ENCODE peak calls at places on chromosomes 11 and 22, in nine cellular contexts. G, E, M, V, S, N, C, J and U are unnamed samples.

GRCh38 chr11:69201764-69202370 is 46.1 kb downstream of the SMIM38 start:
- DNase-seq in G (no peak), E (no peak), M (no peak), V (no peak), S (no peak), N (no peak), C (no peak), J (no peak), U (no peak)

GRCh38 chr22:23478175-23478574 is 101.9 kb downstream of the IGLL1 start:
- DNase-seq in G (no peak), E (no peak), M (no peak), V (no peak), S (peak), N (peak), C (no peak), J (no peak), U (no peak)

GRCh38 chr22:43550024-43550620 is 138.3 kb downstream of the MPPED1 start:
- DNase-seq in G (no peak), E (no peak), M (no peak), V (no peak), S (no peak), N (peak), C (no peak), J (no peak), U (no peak)

GRCh38 chr11:92939305-92939704 is 30.1 kb upstream of the MTNR1B start:
- DNase-seq in G (no peak), E (no peak), M (no peak), V (no peak), S (no peak), N (no peak), C (no peak), J (no peak), U (no peak)

GRCh38 chr22:26404851-26405357 is 24.2 kb upstream of the ASPHD2 start:
- DNase-seq in G (no peak), E (no peak), M (no peak), V (no peak), S (no peak), N (peak), C (no peak), J (no peak), U (no peak)

GRCh38 chr11:120068114-120068573 is 69.8 kb downstream of the TRIM29 start:
- DNase-seq in G (no peak), E (no peak), M (peak), V (no peak), S (no peak), N (peak), C (no peak), J (no peak), U (no peak)

GRCh38 chr11:76752321-76753175 is 30.6 kb upstream of the TSKU start:
- DNase-seq in G (peak), E (no peak), M (peak), V (no peak), S (no peak), N (no peak), C (no peak), J (no peak), U (no peak)

GRCh38 chr11:66224226-66224850 is 44.1 kb upstream of the RAB1B start:
- DNase-seq in G (no peak), E (no peak), M (no peak), V (no peak), S (no peak), N (no peak), C (no peak), J (no peak), U (no peak)

GRCh38 chr22:21816787-21817496 is 50.5 kb downstream of the MAPK1 start:
- DNase-seq in G (peak), E (no peak), M (peak), V (no peak), S (peak), N (peak), C (no peak), J (peak), U (peak)

GRCh38 chr11:111361874-111362273 is 17.2 kb downstream of the POU2AF1 start:
- DNase-seq in G (no peak), E (no peak), M (no peak), V (no peak), S (no peak), N (peak), C (no peak), J (no peak), U (no peak)

GRCh38 chr11:126011220-126011619 is 51.4 kb downstream of the CDON start:
- DNase-seq in G (no peak), E (no peak), M (no peak), V (no peak), S (no peak), N (no peak), C (no peak), J (no peak), U (no peak)

GRCh38 chr22:29947410-29948387 is 64.7 kb downstream of the MTMR3 start:
- DNase-seq in G (no peak), E (no peak), M (peak), V (no peak), S (no peak), N (no peak), C (no peak), J (peak), U (no peak)

GRCh38 chr11:70167120-70167519 is 36.0 kb upstream of the FADD start:
- DNase-seq in G (no peak), E (no peak), M (no peak), V (no peak), S (no peak), N (no peak), C (no peak), J (no peak), U (no peak)

GRCh38 chr22:20956258-20957117 is 10.6 kb upstream of the AIFM3 start:
- DNase-seq in G (peak), E (no peak), M (peak), V (no peak), S (no peak), N (no peak), C (no peak), J (no peak), U (no peak)

GRCh38 chr11:6757373-6757967 is 14.3 kb downstream of the OR2AG2 start:
- DNase-seq in G (peak), E (peak), M (peak), V (peak), S (peak), N (peak), C (no peak), J (peak), U (no peak)

GRCh38 chr22:27242917-27243589 is 558.5 kb downstream of the MN1 start:
- DNase-seq in G (no peak), E (no peak), M (no peak), V (no peak), S (no peak), N (no peak), C (no peak), J (no peak), U (no peak)

GRCh38 chr11:1868636-1869291 is 15.9 kb downstream of the LSP1 start:
- DNase-seq in G (no peak), E (no peak), M (no peak), V (no peak), S (no peak), N (no peak), C (no peak), J (no peak), U (no peak)

GRCh38 chr11:33724644-33725035 is 11.6 kb downstream of the CD59 start:
- DNase-seq in G (no peak), E (no peak), M (no peak), V (no peak), S (no peak), N (no peak), C (no peak), J (no peak), U (no peak)

GRCh38 chr22:20180640-20181039 is 29.8 kb upstream of the CCDC188 start:
- DNase-seq in G (no peak), E (no peak), M (no peak), V (no peak), S (no peak), N (no peak), C (no peak), J (no peak), U (no peak)

GRCh38 chr11:10872097-10872496 is 14.2 kb upstream of the ZBED5 start:
- DNase-seq in G (no peak), E (no peak), M (no peak), V (no peak), S (no peak), N (no peak), C (no peak), J (no peak), U (no peak)

GRCh38 chr11:36376888-36377758 is 81.0 kb downstream of the PRR5L start:
- DNase-seq in G (peak), E (peak), M (peak), V (peak), S (peak), N (no peak), C (peak), J (no peak), U (peak)

GRCh38 chr22:36991220-36991619 is 28.0 kb downstream of the TST start:
- DNase-seq in G (no peak), E (no peak), M (no peak), V (no peak), S (no peak), N (no peak), C (no peak), J (no peak), U (no peak)
- TF ChIP-seq CTCF in G (no peak), E (no peak), M (no peak), V (no peak), S (no peak), N (no peak), C (no peak), J (no peak), U (no peak)

GRCh38 chr11:32385998-32386397 is 49.3 kb downstream of the WT1 start:
- DNase-seq in G (peak), E (no peak), M (peak), V (no peak), S (peak), N (no peak), C (no peak), J (peak), U (no peak)
- TF ChIP-seq CTCF in G (no peak), E (peak), M (peak), V (no peak), S (peak), N (no peak), C (no peak), J (peak), U (no peak)

DNA sequence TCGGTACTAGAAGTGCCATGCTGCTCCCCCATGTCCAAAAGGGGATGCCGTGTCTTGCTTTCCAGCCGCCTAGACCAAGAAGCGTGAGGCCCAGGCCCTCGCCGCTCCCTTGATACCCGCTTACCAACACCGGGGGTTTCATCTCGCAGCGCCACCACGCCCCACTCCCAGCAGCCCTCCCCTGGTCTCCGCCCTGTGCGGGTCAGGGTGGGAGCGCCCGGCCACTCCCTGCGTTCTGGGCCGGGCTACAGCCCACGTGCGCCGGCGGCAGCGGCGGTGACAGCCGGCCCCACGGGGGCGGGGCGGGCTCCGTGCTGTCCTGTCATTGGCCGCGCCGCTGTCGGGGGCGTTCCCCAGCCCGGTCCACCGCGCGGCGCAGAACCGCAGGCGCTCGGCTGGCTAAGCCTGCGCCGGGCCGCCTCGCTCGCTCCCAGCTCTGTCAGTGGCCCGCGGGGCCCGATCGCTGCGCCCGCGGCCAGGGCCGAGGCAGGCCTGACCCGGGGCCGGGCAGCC is at the start of gene MICAL2:
- DNase-seq in G (peak), E (peak), M (peak), V (peak), S (peak), N (peak), C (peak), J (no peak), U (peak)
- TF ChIP-seq CTCF in G (no peak), E (no peak), M (no peak), V (no peak), S (no peak), N (no peak), C (no peak), J (no peak), U (no peak)

GRCh38 chr11:3195251-3196160 is 23.1 kb downstream of the MRGPRG start:
- DNase-seq in G (no peak), E (no peak), M (no peak), V (peak), S (no peak), N (no peak), C (peak), J (no peak), U (no peak)
- TF ChIP-seq CTCF in G (peak), E (peak), M (peak), V (peak), S (no peak), N (no peak), C (no peak), J (peak), U (no peak)

GRCh38 chr11:102734650-102735049 is 9.9 kb upstream of the MMP8 start:
- DNase-seq in G (no peak), E (no peak), M (no peak), V (no peak), S (no peak), N (no peak), C (no peak), J (no peak), U (no peak)
- TF ChIP-seq CTCF in G (no peak), E (no peak), M (no peak), V (no peak), S (no peak), N (no peak), C (no peak), J (no peak), U (no peak)

GRCh38 chr11:46628961-46629360 is 11.6 kb downstream of the ATG13 start:
- DNase-seq in G (no peak), E (no peak), M (no peak), V (no peak), S (no peak), N (no peak), C (no peak), J (no peak), U (no peak)
- TF ChIP-seq CTCF in G (no peak), E (no peak), M (no peak), V (no peak), S (no peak), N (no peak), C (no peak), J (no peak), U (no peak)

DNA sequence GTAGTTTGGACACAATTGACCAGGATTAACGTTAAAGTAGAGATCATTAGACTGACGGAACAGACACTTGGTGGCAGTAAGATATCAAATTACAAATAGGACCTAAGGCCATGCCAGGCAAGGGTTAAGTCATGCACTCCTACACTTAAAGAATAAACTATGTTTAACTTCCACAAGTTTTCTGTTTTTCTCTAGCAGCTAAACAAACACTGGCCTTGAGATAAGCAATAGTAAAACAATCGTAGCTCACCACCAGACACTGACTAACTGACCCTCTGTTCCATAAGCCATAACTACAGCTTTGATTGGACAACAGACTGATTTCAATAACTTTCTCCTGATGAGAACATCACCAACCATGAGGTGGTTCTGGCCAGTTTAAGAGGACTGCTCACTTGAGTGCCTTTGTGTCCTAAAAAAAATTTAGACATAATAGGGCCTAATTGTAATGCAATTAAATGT is 2.0 kb upstream of the CEP126 start:
- DNase-seq in G (no peak), E (no peak), M (peak), V (no peak), S (no peak), N (no peak), C (no peak), J (no peak), U (no peak)
- TF ChIP-seq CTCF in G (no peak), E (no peak), M (no peak), V (no peak), S (no peak), N (no peak), C (no peak), J (no peak), U (no peak)

GRCh38 chr11:73217131-73217809 is 811 bp upstream of the P2RY2 start:
- DNase-seq in G (no peak), E (no peak), M (no peak), V (no peak), S (no peak), N (no peak), C (no peak), J (no peak), U (no peak)

GRCh38 chr11:73219396-73220285 is 1.6 kb downstream of the P2RY2 start:
- DNase-seq in G (no peak), E (no peak), M (no peak), V (no peak), S (no peak), N (no peak), C (no peak), J (no peak), U (no peak)

GRCh38 chr11:73217810-73218105 is 323 bp upstream of the P2RY2 start:
- DNase-seq in G (no peak), E (no peak), M (no peak), V (no peak), S (no peak), N (no peak), C (no peak), J (no peak), U (no peak)

GRCh38 chr11:73218830-73219215 is 742 bp downstream of the P2RY2 start:
- DNase-seq in G (no peak), E (no peak), M (no peak), V (no peak), S (no peak), N (no peak), C (no peak), J (no peak), U (no peak)

DNA sequence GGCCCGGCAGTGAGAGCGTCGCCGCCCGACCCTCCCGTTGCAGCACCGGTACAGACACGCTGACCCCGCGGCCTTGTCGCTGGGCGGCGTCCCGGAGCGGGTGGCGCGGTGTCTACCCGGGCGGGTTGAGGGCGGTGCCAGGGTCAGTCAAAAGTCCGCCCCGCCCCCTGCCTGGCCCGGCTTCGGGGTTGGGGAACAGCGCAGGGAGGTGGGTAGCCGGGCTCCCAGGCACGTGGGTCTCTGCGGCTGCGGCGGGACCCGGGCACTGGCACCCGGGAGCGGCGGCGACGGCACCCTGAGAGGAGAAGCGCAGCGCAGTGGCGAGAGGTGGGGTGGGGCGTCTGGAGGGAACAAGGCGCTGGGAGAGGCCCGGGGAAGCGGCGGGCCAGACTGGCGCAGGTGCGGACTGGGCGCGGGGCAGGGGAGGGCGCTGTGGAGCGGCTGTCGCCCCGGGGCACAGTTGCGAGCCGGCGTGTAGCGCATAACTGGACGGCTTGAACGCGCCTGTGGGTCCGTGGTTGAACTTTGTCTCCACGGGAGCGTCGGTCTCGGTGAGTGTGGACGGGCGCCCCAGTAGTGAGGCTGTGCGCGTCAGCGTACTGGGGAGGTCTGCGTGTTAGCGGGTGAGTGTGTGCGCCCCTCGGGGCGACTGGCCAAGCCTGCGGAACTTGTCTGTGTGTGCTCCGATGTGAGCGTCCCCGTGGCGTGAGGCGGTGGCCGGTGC is at the start of gene P2RY2:
- DNase-seq in G (peak), E (peak), M (peak), V (peak), S (no peak), N (peak), C (peak), J (no peak), U (peak)
- TF ChIP-seq CTCF in G (peak), E (peak), M (peak), V (peak), S (no peak), N (peak), C (peak), J (peak), U (no peak)

GRCh38 chr11:64185323-64186204 is at the start of gene STIP1:
- DNase-seq in G (peak), E (peak), M (peak), V (peak), S (peak), N (peak), C (peak), J (peak), U (peak)
- TF ChIP-seq CTCF in G (no peak), E (peak), M (peak), V (no peak), S (peak), N (peak), C (no peak), J (peak), U (no peak)